ENCODE peak calls at places on chromosomes 16 and 17, in five cellular contexts. H, O, K, P and A are unnamed samples. For H3K4me1, the result is how much of the 10 kb centered on the place peaks cover.

GRCh38 chr17:68733241-68734176 is 132.3 kb upstream of the FAM20A start:
- DNase-seq in H (no peak), O (no peak), K (no peak), P (peak), A (no peak)

GRCh38 chr16:87471278-87472141 is 21.3 kb downstream of the ZCCHC14 start:
- DNase-seq in H (peak), O (no peak), K (no peak), P (no peak), A (no peak)

GRCh38 chr16:53545433-53545832 is 42.4 kb upstream of the AKTIP start:
- DNase-seq in H (no peak), O (no peak), K (no peak), P (no peak), A (peak)

GRCh38 chr16:86167061-86167460 is 268.1 kb downstream of the IRF8 start:
- DNase-seq in H (peak), O (no peak), K (no peak), P (no peak), A (peak)

GRCh38 chr17:3602499-3602898 is 6.7 kb downstream of the TRPV1 start:
- DNase-seq in H (no peak), O (no peak), K (peak), P (no peak), A (no peak)

GRCh38 chr16:84597518-84598390 is 20.1 kb downstream of the COTL1 start:
- DNase-seq in H (no peak), O (no peak), K (no peak), P (no peak), A (no peak)

GRCh38 chr16:85253127-85253941 is 141.1 kb upstream of the CIBAR2 start:
- DNase-seq in H (peak), O (no peak), K (no peak), P (peak), A (peak)

GRCh38 chr16:69199382-69199781 is 12.4 kb downstream of the SNTB2 start:
- DNase-seq in H (no peak), O (no peak), K (no peak), P (no peak), A (no peak)

GRCh38 chr17:34131386-34131785 is 123.7 kb upstream of the CCL2 start:
- DNase-seq in H (no peak), O (no peak), K (no peak), P (no peak), A (no peak)

GRCh38 chr17:933168-934083 is 46.1 kb downstream of the NXN start:
- DNase-seq in H (no peak), O (no peak), K (peak), P (no peak), A (no peak)

GRCh38 chr17:35372846-35373531 is 432 bp downstream of the SLFN11 start:
- DNase-seq in H (peak), O (no peak), K (no peak), P (peak), A (peak)

GRCh38 chr16:89343501-89344291 is 126.2 kb downstream of the ZNF778 start:
- DNase-seq in H (peak), O (no peak), K (peak), P (no peak), A (peak)

GRCh38 chr16:4386452-4386813 is 14.8 kb downstream of the VASN start:
- DNase-seq in H (no peak), O (peak), K (no peak), P (peak), A (no peak)

GRCh38 chr17:64443086-64443760 is 5.7 kb upstream of the MILR1 start:
- DNase-seq in H (no peak), O (no peak), K (peak), P (no peak), A (no peak)

GRCh38 chr16:27355610-27356009 is 41.8 kb downstream of the IL4R start:
- DNase-seq in H (peak), O (no peak), K (peak), P (peak), A (peak)

GRCh38 chr16:23435500-23435899 is 17.5 kb downstream of the COG7 start:
- DNase-seq in H (peak), O (peak), K (peak), P (peak), A (no peak)

GRCh38 chr17:30124273-30124796 is 7.7 kb downstream of the NSRP1 start:
- DNase-seq in H (no peak), O (no peak), K (no peak), P (no peak), A (no peak)

GRCh38 chr16:5383737-5384136 is 286.1 kb upstream of the EEF2KMT start:
- DNase-seq in H (no peak), O (no peak), K (no peak), P (no peak), A (no peak)

GRCh38 chr16:54402270-54402669 is 115.7 kb upstream of the IRX3 start:
- DNase-seq in H (no peak), O (no peak), K (no peak), P (peak), A (no peak)

GRCh38 chr16:64391009-64391663 is 730.7 kb downstream of the CDH11 start:
- DNase-seq in H (no peak), O (no peak), K (no peak), P (no peak), A (no peak)

GRCh38 chr16:79061199-79061598 is 539.3 kb downstream of the MAF start:
- DNase-seq in H (no peak), O (no peak), K (no peak), P (no peak), A (no peak)

GRCh38 chr16:66515543-66516171 is 34.3 kb downstream of the TK2 start:
- DNase-seq in H (no peak), O (peak), K (no peak), P (no peak), A (no peak)

GRCh38 chr16:3824121-3824795 is 56.3 kb downstream of the CREBBP start:
- DNase-seq in H (no peak), O (no peak), K (no peak), P (no peak), A (no peak)

GRCh38 chr16:68365167-68365817 is 54.5 kb downstream of the PRMT7 start:
- DNase-seq in H (no peak), O (no peak), K (no peak), P (no peak), A (no peak)

GRCh38 chr17:45003877-45004276 is 35.8 kb upstream of the C1QL1 start:
- DNase-seq in H (no peak), O (no peak), K (no peak), P (no peak), A (no peak)

GRCh38 chr17:45246861-45247428 is 14.9 kb downstream of the SPATA32 start:
- DNase-seq in H (no peak), O (no peak), K (no peak), P (no peak), A (no peak)

GRCh38 chr16:85819711-85820110 is 20.2 kb downstream of the COX4I1 start:
- DNase-seq in H (no peak), O (no peak), K (no peak), P (no peak), A (peak)

GRCh38 chr17:30586818-30587595 is 109.8 kb downstream of the GOSR1 start:
- DNase-seq in H (no peak), O (no peak), K (no peak), P (no peak), A (no peak)

GRCh38 chr16:68972720-68973119 is 129.4 kb downstream of the TANGO6 start:
- DNase-seq in H (no peak), O (no peak), K (no peak), P (no peak), A (peak)

GRCh38 chr17:21013983-21014382 is 28.8 kb downstream of the USP22 start:
- DNase-seq in H (no peak), O (no peak), K (no peak), P (no peak), A (no peak)

GRCh38 chr16:86733526-86734254 is 155.3 kb downstream of the FOXL1 start:
- DNase-seq in H (no peak), O (no peak), K (no peak), P (no peak), A (no peak)

GRCh38 chr17:40622509-40622928 is 25.1 kb downstream of the SMARCE1 start:
- DNase-seq in H (no peak), O (no peak), K (no peak), P (no peak), A (no peak)

DNA sequence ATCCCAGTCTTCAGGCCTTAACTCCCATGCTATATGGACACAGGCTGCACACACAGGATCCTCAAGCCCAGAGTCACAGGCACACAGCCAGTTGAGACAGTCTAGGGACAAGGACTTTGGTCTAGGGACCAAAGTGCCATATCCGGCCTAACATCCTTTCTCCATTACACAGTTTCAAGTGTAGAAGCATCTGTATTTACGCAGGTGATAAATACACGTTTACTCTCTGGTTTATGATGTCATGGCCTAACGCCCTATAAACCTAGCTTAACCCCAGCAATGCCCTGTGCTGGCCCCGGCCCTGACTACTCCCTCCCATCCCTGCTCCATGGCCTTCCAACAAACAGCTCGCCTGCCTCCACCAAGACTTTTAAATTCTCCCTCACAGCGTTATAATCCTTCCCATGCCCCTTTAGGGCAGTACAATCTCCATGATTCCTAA is 17.1 kb downstream of the CUEDC1 start:
- DNase-seq in H (peak), O (no peak), K (no peak), P (no peak), A (peak)
- H3K4me1 ChIP-seq in H (under half), O (under half), K (half or more), P (under half), A (under half)

GRCh38 chr16:11670171-11671131 is 2.2 kb downstream of the SNN start:
- DNase-seq in H (no peak), O (no peak), K (no peak), P (peak), A (no peak)

GRCh38 chr16:11671676-11672075 is 3.4 kb downstream of the SNN start:
- DNase-seq in H (no peak), O (no peak), K (no peak), P (no peak), A (no peak)

GRCh38 chr16:11672206-11673090 is 4.2 kb downstream of the SNN start:
- DNase-seq in H (no peak), O (no peak), K (no peak), P (no peak), A (peak)

GRCh38 chr16:11669380-11670146 is 1.3 kb downstream of the SNN start:
- DNase-seq in H (no peak), O (peak), K (no peak), P (peak), A (peak)

DNA sequence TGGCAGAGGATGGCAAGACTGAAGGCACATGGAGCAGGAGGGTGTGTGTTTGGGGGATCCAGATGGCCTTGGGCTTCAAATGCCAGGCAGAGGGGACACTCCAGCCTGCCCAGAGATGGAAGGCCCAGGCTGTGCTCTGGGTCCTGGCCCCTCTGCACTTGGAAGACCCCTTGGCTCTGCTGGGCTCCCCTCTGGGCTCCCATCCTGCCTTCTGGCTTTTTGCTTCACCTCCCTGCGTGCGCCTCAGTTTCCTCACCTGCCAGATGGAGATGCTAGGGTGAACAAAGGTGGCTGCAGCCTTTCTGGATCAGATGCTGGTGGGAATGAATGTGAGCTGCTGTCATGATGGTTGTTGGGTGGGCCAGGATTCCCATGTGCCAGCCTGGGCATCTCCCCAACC is 3.0 kb downstream of the SNN start:
- DNase-seq in H (no peak), O (no peak), K (no peak), P (no peak), A (no peak)
- H3K4me3 ChIP-seq in H (no peak), O (no peak), K (no peak), P (no peak), A (no peak)

DNA sequence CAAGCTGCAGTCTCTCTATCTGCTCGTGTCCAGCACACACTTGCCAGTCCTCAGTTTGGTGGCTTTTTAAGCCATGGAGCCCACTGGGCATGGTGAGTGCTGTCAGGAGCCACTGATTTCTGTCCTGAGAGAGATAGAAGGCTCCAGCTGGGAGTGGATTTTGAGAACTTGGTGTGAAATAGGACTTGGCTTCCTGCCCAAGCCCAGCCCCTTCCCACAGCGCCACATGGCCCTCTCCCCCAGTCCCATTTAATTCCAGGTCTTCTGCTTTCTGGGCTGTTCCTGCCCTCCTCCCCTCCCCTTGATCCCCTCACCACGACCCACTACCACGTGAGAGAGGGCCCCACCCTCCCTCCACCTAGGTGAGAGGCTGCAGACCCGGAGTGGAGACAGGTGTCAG is 14.4 kb upstream of the ABCC3 start:
- DNase-seq in H (no peak), O (no peak), K (no peak), P (no peak), A (no peak)
- H3K4me1 ChIP-seq in H (under half), O (under half), K (under half), P (under half), A (under half)

DNA sequence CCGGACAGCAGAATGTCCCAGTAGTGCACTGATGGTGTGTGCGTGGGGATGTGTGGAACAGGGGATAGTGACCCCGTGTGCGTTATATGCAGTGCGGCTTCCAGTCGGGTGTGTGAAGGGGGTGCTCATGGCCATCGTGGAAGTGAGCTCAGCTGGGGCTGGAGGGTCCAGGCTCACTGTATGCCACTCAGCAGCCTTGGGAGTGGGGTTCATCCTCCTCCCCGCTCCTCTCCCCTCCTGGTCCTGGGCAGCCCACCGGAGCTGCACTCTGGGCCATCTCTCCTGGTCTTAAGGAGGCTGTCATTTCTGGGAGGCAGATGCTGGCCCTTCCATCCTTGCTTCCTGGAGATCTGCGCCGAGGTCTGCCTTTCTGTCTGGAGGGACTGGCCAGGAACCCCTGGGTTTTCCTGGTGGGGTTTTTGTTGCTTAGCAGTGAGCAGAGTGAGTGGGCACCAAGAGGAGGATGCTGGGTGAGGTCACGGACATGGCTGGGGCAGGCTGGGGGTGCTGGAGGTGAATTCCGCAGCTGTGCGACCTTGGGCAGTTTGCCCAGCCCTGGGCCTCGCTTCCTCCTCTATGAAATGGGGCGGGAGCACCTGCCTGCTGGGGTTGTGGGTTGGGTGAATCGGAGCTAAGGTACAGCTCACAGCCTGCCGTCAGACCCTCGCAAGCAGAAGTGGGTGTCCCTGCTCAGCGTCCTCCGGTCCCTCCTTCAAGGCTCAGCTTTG is 164.1 kb downstream of the SEC14L1 start:
- DNase-seq in H (peak), O (no peak), K (no peak), P (no peak), A (peak)
- H3K4me3 ChIP-seq in H (no peak), O (no peak), K (no peak), P (no peak), A (no peak)

GRCh38 chr17:72425133-72425795 is 304.4 kb downstream of the SOX9 start:
- DNase-seq in H (no peak), O (peak), K (no peak), P (no peak), A (no peak)
- H3K4me1 ChIP-seq in H (under half), O (under half), K (half or more), P (under half), A (under half)

DNA sequence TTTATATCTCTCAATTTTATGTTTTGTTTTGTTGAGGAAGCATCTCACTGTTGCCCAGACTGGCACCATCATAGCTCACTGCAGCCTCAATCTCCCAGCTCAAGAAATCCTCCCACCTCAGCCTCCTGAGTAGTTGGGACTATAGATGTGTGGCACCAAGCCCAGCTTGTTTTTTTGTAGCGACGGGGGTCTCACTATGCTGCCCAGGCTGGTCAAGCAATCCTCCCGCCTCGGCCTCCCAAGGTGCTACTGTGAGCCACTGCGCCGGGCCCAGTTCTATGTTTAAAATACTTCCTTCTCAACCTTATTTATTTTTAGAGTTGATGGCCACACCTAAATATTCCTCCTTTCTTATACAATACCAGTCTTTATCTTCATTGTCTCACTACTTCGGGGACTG is 1.9 kb upstream of the NFE2L1 start:
- DNase-seq in H (no peak), O (no peak), K (no peak), P (no peak), A (no peak)
- H3K4me3 ChIP-seq in H (no peak), O (no peak), K (no peak), P (no peak), A (no peak)

GRCh38 chr17:77212081-77212832 is 71.5 kb downstream of the SEC14L1 start:
- DNase-seq in H (no peak), O (no peak), K (no peak), P (no peak), A (no peak)

GRCh38 chr17:77213778-77214132 is 73.0 kb downstream of the SEC14L1 start:
- DNase-seq in H (no peak), O (no peak), K (no peak), P (no peak), A (no peak)

GRCh38 chr17:77211681-77212080 is 70.9 kb downstream of the SEC14L1 start:
- DNase-seq in H (no peak), O (no peak), K (no peak), P (no peak), A (no peak)

GRCh38 chr17:77214328-77214727 is 73.6 kb downstream of the SEC14L1 start:
- DNase-seq in H (no peak), O (no peak), K (no peak), P (no peak), A (peak)

DNA sequence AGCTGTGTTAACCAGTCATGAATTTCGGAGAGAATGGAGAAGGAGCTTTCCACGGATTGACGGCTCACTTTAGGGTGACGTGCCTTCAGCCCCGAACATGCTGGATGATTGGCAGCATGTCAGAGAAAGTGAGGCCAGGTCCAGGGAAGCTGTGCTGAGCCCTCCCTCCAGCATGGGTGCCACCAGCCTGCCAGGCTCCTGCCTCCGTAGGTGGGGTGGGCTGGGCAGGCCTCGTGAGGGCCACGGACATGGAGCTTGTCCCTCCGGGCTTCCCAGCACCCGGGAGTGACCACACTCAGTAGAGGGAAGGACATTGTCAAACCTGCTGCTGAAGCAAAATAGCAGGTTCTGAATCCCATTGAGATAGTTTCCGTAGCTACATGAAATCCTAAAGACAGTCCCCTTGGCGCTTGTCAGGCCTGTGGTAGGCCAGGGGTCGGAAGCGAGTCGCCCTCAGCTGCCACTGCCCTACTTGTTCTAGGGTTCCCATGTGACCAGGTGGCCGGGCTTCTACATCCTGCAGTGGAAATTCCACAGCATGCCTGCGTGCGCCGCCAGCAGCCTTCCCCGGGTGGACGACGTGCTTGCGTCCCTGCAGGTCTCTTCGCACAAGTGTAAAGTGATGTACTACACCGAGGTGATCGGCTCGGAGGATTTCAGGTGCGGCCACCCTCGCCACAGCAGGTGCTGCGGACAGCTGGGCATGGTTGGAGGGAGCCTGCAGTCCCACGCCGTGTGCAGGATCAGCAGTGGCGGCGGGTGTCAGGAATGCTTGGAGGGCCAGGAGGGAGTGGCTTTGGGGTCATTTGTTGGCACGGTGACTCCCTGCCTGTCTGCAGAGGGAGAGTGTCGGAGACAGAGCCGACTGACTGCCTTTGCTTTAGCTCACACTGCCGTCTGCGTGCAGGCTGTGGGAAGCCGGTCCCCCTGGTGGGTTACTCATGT is 72.3 kb downstream of the SEC14L1 start:
- DNase-seq in H (no peak), O (no peak), K (no peak), P (peak), A (no peak)
- H3K4me1 ChIP-seq in H (under half), O (under half), K (under half), P (under half), A (under half)

DNA sequence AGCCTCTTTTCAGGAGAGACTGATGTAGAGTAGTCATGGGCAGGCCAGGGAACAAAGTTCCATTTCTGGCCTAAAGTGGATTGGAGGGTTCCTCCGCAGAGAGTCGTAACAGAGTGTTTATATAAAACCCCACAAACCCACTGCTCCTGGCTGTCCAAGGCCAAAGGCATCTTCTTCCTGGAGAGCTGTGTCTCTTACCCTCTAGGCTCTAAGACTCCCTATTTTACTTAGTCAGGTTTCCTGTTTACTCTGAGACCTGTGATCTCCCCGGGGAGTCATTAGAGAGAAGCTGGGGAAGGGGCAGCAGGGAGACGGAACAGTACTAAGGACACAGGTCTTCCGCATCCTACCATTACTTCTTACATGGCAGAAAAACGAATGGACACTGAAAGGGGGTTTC is 69.5 kb downstream of the HIC1 start:
- DNase-seq in H (no peak), O (no peak), K (no peak), P (no peak), A (peak)
- H3K4me3 ChIP-seq in H (no peak), O (no peak), K (no peak), P (no peak), A (no peak)